ENCODE peak calls at places on chromosomes 12 and 14, in five cellular contexts. One of them, this sample, is unnamed.

GRCh38 chr12:104182144-104182543 is 33.4 kb upstream of the TXNRD1 start:
- DNase-seq in left lung: no peak
- DNase-seq in CD8-positive, alpha-beta T cell: no peak
- DNase-seq in adipocyte: peak; percentile 92
- DNase-seq in CD8-positive, alpha-beta memory T cell: no peak
- DNase-seq in this sample: peak; percentile 71

GRCh38 chr12:19390208-19390607 is 49.1 kb upstream of the AEBP2 start:
- DNase-seq in left lung: no peak
- DNase-seq in CD8-positive, alpha-beta T cell: no peak
- DNase-seq in adipocyte: no peak
- DNase-seq in CD8-positive, alpha-beta memory T cell: no peak
- DNase-seq in this sample: no peak

GRCh38 chr12:4621511-4621910 is 27.3 kb downstream of the AKAP3 start:
- DNase-seq in left lung: no peak
- DNase-seq in CD8-positive, alpha-beta T cell: no peak
- DNase-seq in adipocyte: no peak
- DNase-seq in CD8-positive, alpha-beta memory T cell: no peak
- DNase-seq in this sample: peak; percentile 3

GRCh38 chr12:66107451-66107915 is 23.1 kb downstream of the LLPH start:
- DNase-seq in left lung: no peak
- DNase-seq in CD8-positive, alpha-beta T cell: peak; percentile 58
- DNase-seq in adipocyte: peak; percentile 99
- DNase-seq in CD8-positive, alpha-beta memory T cell: peak; percentile 7
- DNase-seq in this sample: peak; percentile 91

GRCh38 chr12:47885012-47885501 is 19.7 kb downstream of the VDR start:
- DNase-seq in left lung: no peak
- DNase-seq in CD8-positive, alpha-beta T cell: no peak
- DNase-seq in adipocyte: no peak
- DNase-seq in CD8-positive, alpha-beta memory T cell: peak; percentile 7
- DNase-seq in this sample: no peak

GRCh38 chr14:105326568-105326867 is 12.0 kb downstream of the PACS2 start:
- DNase-seq in left lung: peak; percentile 50
- DNase-seq in CD8-positive, alpha-beta T cell: no peak
- DNase-seq in adipocyte: no peak
- DNase-seq in CD8-positive, alpha-beta memory T cell: no peak
- DNase-seq in this sample: no peak

GRCh38 chr14:97442363-97442762 is 645.2 kb downstream of the VRK1 start:
- DNase-seq in left lung: no peak
- DNase-seq in CD8-positive, alpha-beta T cell: no peak
- DNase-seq in adipocyte: no peak
- DNase-seq in CD8-positive, alpha-beta memory T cell: no peak
- DNase-seq in this sample: no peak

GRCh38 chr12:5522358-5523335 is 90.7 kb downstream of the NTF3 start:
- DNase-seq in left lung: peak; percentile 53
- DNase-seq in CD8-positive, alpha-beta T cell: no peak
- DNase-seq in adipocyte: no peak
- DNase-seq in CD8-positive, alpha-beta memory T cell: no peak
- DNase-seq in this sample: no peak

DNA sequence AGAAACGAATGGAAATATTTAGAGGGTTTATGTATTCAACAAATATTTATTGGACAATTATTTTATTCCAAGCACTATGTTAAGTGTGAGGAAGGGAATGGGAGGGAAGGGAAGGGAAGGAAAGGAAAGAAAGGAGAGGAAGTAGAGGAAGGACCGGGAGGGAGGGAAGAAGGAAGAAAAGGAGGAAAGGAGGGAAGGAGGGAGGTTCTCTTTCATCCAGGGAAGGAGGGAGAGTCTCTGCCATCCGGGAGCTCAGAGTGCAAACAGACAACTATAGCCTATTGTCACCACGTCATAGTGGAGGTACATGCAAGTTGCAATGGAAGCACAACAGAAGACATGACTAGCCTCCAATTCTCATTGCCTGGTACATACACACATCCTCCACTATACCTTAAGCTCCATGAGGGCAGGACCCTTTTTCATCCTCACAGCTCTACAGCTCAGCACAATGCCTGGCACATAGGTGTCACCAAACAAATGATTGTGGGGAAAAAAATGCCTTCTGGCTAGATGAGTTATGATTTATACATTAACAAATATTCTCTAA is 48.1 kb downstream of the DAD1 start:
- DNase-seq in left lung: no peak
- DNase-seq in CD8-positive, alpha-beta T cell: no peak
- DNase-seq in adipocyte: no peak
- DNase-seq in CD8-positive, alpha-beta memory T cell: no peak
- DNase-seq in this sample: no peak
- H3K4me1 ChIP-seq in left lung: peaks cover 10% of the 10 kb centered on the region
- H3K4me1 ChIP-seq in CD8-positive, alpha-beta T cell: peaks cover 99% of the 10 kb centered on the region
- H3K4me1 ChIP-seq in adipocyte: peaks cover 35% of the 10 kb centered on the region
- H3K4me1 ChIP-seq in CD8-positive, alpha-beta memory T cell: peaks cover 99% of the 10 kb centered on the region
- H3K4me1 ChIP-seq in this sample: peaks cover 36% of the 10 kb centered on the region

GRCh38 chr12:28874758-28875157 is 274.3 kb upstream of the FAR2 start:
- DNase-seq in left lung: no peak
- DNase-seq in CD8-positive, alpha-beta T cell: no peak
- DNase-seq in adipocyte: no peak
- DNase-seq in CD8-positive, alpha-beta memory T cell: no peak
- DNase-seq in this sample: no peak
- H3K4me1 ChIP-seq in left lung: no peaks in the 10 kb centered on the region
- H3K4me1 ChIP-seq in CD8-positive, alpha-beta T cell: no peaks in the 10 kb centered on the region
- H3K4me1 ChIP-seq in adipocyte: peaks cover 6% of the 10 kb centered on the region
- H3K4me1 ChIP-seq in CD8-positive, alpha-beta memory T cell: no peaks in the 10 kb centered on the region
- H3K4me1 ChIP-seq in this sample: peaks cover 30% of the 10 kb centered on the region

GRCh38 chr12:110615171-110615570 is 1.2 kb downstream of the TCTN1 start:
- DNase-seq in left lung: no peak
- DNase-seq in CD8-positive, alpha-beta T cell: no peak
- DNase-seq in adipocyte: no peak
- DNase-seq in CD8-positive, alpha-beta memory T cell: no peak
- DNase-seq in this sample: no peak
- H3K4me1 ChIP-seq in left lung: peaks cover 4% of the 10 kb centered on the region
- H3K4me1 ChIP-seq in CD8-positive, alpha-beta T cell: peaks cover 5% of the 10 kb centered on the region
- H3K4me1 ChIP-seq in adipocyte: peaks cover 7% of the 10 kb centered on the region
- H3K4me1 ChIP-seq in CD8-positive, alpha-beta memory T cell: peaks cover 10% of the 10 kb centered on the region
- H3K4me1 ChIP-seq in this sample: peaks cover 7% of the 10 kb centered on the region

GRCh38 chr14:51666831-51667230 is 15.1 kb downstream of the FRMD6 start:
- DNase-seq in left lung: no peak
- DNase-seq in CD8-positive, alpha-beta T cell: no peak
- DNase-seq in adipocyte: no peak
- DNase-seq in CD8-positive, alpha-beta memory T cell: no peak
- DNase-seq in this sample: no peak

GRCh38 chr14:51663783-51664326 is 12.1 kb downstream of the FRMD6 start:
- DNase-seq in left lung: no peak
- DNase-seq in CD8-positive, alpha-beta T cell: no peak
- DNase-seq in adipocyte: no peak
- DNase-seq in CD8-positive, alpha-beta memory T cell: no peak
- DNase-seq in this sample: no peak

GRCh38 chr14:51674294-51675002 is 22.7 kb downstream of the FRMD6 start:
- DNase-seq in left lung: no peak
- DNase-seq in CD8-positive, alpha-beta T cell: no peak
- DNase-seq in adipocyte: peak; percentile 73
- DNase-seq in CD8-positive, alpha-beta memory T cell: no peak
- DNase-seq in this sample: peak; percentile 84

GRCh38 chr14:51666070-51666469 is 14.4 kb downstream of the FRMD6 start:
- DNase-seq in left lung: no peak
- DNase-seq in CD8-positive, alpha-beta T cell: no peak
- DNase-seq in adipocyte: no peak
- DNase-seq in CD8-positive, alpha-beta memory T cell: no peak
- DNase-seq in this sample: no peak

GRCh38 chr14:51668870-51669269 is 17.2 kb downstream of the FRMD6 start:
- DNase-seq in left lung: no peak
- DNase-seq in CD8-positive, alpha-beta T cell: no peak
- DNase-seq in adipocyte: peak; percentile 83
- DNase-seq in CD8-positive, alpha-beta memory T cell: no peak
- DNase-seq in this sample: no peak
- H3K4me1 ChIP-seq in left lung: no peaks in the 10 kb centered on the region
- H3K4me1 ChIP-seq in CD8-positive, alpha-beta T cell: no peaks in the 10 kb centered on the region
- H3K4me1 ChIP-seq in adipocyte: peaks cover 33% of the 10 kb centered on the region
- H3K4me1 ChIP-seq in CD8-positive, alpha-beta memory T cell: no peaks in the 10 kb centered on the region
- H3K4me1 ChIP-seq in this sample: peaks cover 11% of the 10 kb centered on the region

This sample was measured in mammary epithelial cell.